ENCODE peak calls at places on chromosomes 16 and 17, in eight cellular contexts. One of them, this sample, is unnamed.

GRCh38 chr17:75842963-75843576 is 1.1 kb downstream of the UNC13D start:
- DNase-seq in posterior vena cava: no peak
- DNase-seq in T-helper 9 cell: no peak
- DNase-seq in NCI-H1436: no peak
- DNase-seq in frontal cortex: no peak
- DNase-seq in RPMI8226: no peak
- DNase-seq in Caki2: no peak
- DNase-seq in CD8-positive, alpha-beta memory T cell: no peak
- DNase-seq in this sample: no peak

GRCh38 chr16:57392694-57393093 is 11.9 kb upstream of the CCL17 start:
- DNase-seq in posterior vena cava: no peak
- DNase-seq in T-helper 9 cell: no peak
- DNase-seq in NCI-H1436: no peak
- DNase-seq in frontal cortex: no peak
- DNase-seq in RPMI8226: no peak
- DNase-seq in Caki2: no peak
- DNase-seq in CD8-positive, alpha-beta memory T cell: no peak
- DNase-seq in this sample: peak; percentile 63

GRCh38 chr16:5678371-5678770 is 580.8 kb upstream of the EEF2KMT start:
- DNase-seq in posterior vena cava: no peak
- DNase-seq in T-helper 9 cell: no peak
- DNase-seq in NCI-H1436: no peak
- DNase-seq in frontal cortex: no peak
- DNase-seq in RPMI8226: peak; percentile 41
- DNase-seq in Caki2: peak; percentile 30
- DNase-seq in CD8-positive, alpha-beta memory T cell: no peak
- DNase-seq in this sample: no peak

GRCh38 chr16:74468807-74469511 is 47.7 kb upstream of the CLEC18B start:
- DNase-seq in posterior vena cava: no peak
- DNase-seq in T-helper 9 cell: no peak
- DNase-seq in NCI-H1436: no peak
- DNase-seq in frontal cortex: no peak
- DNase-seq in RPMI8226: no peak
- DNase-seq in Caki2: no peak
- DNase-seq in CD8-positive, alpha-beta memory T cell: no peak
- DNase-seq in this sample: no peak

GRCh38 chr17:14336418-14336817 is 35.5 kb downstream of the HS3ST3B1 start:
- DNase-seq in posterior vena cava: no peak
- DNase-seq in T-helper 9 cell: no peak
- DNase-seq in NCI-H1436: no peak
- DNase-seq in frontal cortex: no peak
- DNase-seq in RPMI8226: no peak
- DNase-seq in Caki2: no peak
- DNase-seq in CD8-positive, alpha-beta memory T cell: no peak
- DNase-seq in this sample: no peak

GRCh38 chr16:4372578-4373355 is 1.1 kb downstream of the VASN start:
- DNase-seq in posterior vena cava: no peak
- DNase-seq in T-helper 9 cell: no peak
- DNase-seq in NCI-H1436: peak; percentile 32
- DNase-seq in frontal cortex: no peak
- DNase-seq in RPMI8226: no peak
- DNase-seq in Caki2: no peak
- DNase-seq in CD8-positive, alpha-beta memory T cell: no peak
- DNase-seq in this sample: peak; percentile 54

GRCh38 chr16:10080031-10080772 is 102.0 kb downstream of the GRIN2A start:
- DNase-seq in posterior vena cava: no peak
- DNase-seq in T-helper 9 cell: no peak
- DNase-seq in NCI-H1436: no peak
- DNase-seq in frontal cortex: peak; percentile 32
- DNase-seq in RPMI8226: no peak
- DNase-seq in Caki2: peak; percentile 61
- DNase-seq in CD8-positive, alpha-beta memory T cell: no peak
- DNase-seq in this sample: peak; percentile 70

GRCh38 chr16:879461-879861 is 78.9 kb upstream of the GNG13 start:
- DNase-seq in posterior vena cava: peak; percentile 77
- DNase-seq in T-helper 9 cell: no peak
- DNase-seq in NCI-H1436: no peak
- DNase-seq in frontal cortex: no peak
- DNase-seq in RPMI8226: no peak
- DNase-seq in Caki2: no peak
- DNase-seq in CD8-positive, alpha-beta memory T cell: no peak
- DNase-seq in this sample: no peak

GRCh38 chr16:84868829-84869457 is 49.2 kb downstream of the CRISPLD2 start:
- DNase-seq in posterior vena cava: no peak
- DNase-seq in T-helper 9 cell: no peak
- DNase-seq in NCI-H1436: no peak
- DNase-seq in frontal cortex: no peak
- DNase-seq in RPMI8226: no peak
- DNase-seq in Caki2: no peak
- DNase-seq in CD8-positive, alpha-beta memory T cell: no peak
- DNase-seq in this sample: no peak

GRCh38 chr17:64103751-64104364 is 26.1 kb downstream of the ERN1 start:
- DNase-seq in posterior vena cava: no peak
- DNase-seq in T-helper 9 cell: no peak
- DNase-seq in NCI-H1436: no peak
- DNase-seq in frontal cortex: no peak
- DNase-seq in RPMI8226: peak; percentile 83
- DNase-seq in Caki2: no peak
- DNase-seq in CD8-positive, alpha-beta memory T cell: no peak
- DNase-seq in this sample: no peak

GRCh38 chr17:52604105-52604504 is 445.6 kb upstream of the CA10 start:
- DNase-seq in posterior vena cava: no peak
- DNase-seq in T-helper 9 cell: no peak
- DNase-seq in NCI-H1436: no peak
- DNase-seq in frontal cortex: no peak
- DNase-seq in RPMI8226: no peak
- DNase-seq in Caki2: no peak
- DNase-seq in CD8-positive, alpha-beta memory T cell: no peak
- DNase-seq in this sample: no peak

GRCh38 chr16:89357460-89357859 is 132.9 kb downstream of the ANKRD11 start:
- DNase-seq in posterior vena cava: no peak
- DNase-seq in T-helper 9 cell: no peak
- DNase-seq in NCI-H1436: no peak
- DNase-seq in frontal cortex: no peak
- DNase-seq in RPMI8226: no peak
- DNase-seq in Caki2: no peak
- DNase-seq in CD8-positive, alpha-beta memory T cell: no peak
- DNase-seq in this sample: no peak

GRCh38 chr16:81035975-81036750 is 521 bp downstream of the ATMIN start:
- DNase-seq in posterior vena cava: peak; percentile 81
- DNase-seq in T-helper 9 cell: peak; percentile 40
- DNase-seq in NCI-H1436: no peak
- DNase-seq in frontal cortex: peak; percentile 36
- DNase-seq in RPMI8226: peak; percentile 49
- DNase-seq in Caki2: peak; percentile 41
- DNase-seq in CD8-positive, alpha-beta memory T cell: peak; percentile 27
- DNase-seq in this sample: peak; percentile 34

GRCh38 chr17:28033972-28034714 is 8.3 kb upstream of the NLK start:
- DNase-seq in posterior vena cava: no peak
- DNase-seq in T-helper 9 cell: no peak
- DNase-seq in NCI-H1436: no peak
- DNase-seq in frontal cortex: peak; percentile 27
- DNase-seq in RPMI8226: no peak
- DNase-seq in Caki2: no peak
- DNase-seq in CD8-positive, alpha-beta memory T cell: no peak
- DNase-seq in this sample: no peak

GRCh38 chr17:73030501-73030911 is 62.0 kb downstream of the SLC39A11 start:
- DNase-seq in posterior vena cava: peak; percentile 83
- DNase-seq in T-helper 9 cell: no peak
- DNase-seq in NCI-H1436: no peak
- DNase-seq in frontal cortex: no peak
- DNase-seq in RPMI8226: no peak
- DNase-seq in Caki2: no peak
- DNase-seq in CD8-positive, alpha-beta memory T cell: no peak
- DNase-seq in this sample: peak; percentile 31

GRCh38 chr17:76150712-76151622 is 9.9 kb upstream of the FOXJ1 start:
- DNase-seq in posterior vena cava: peak; percentile 74
- DNase-seq in T-helper 9 cell: no peak
- DNase-seq in NCI-H1436: no peak
- DNase-seq in frontal cortex: no peak
- DNase-seq in RPMI8226: no peak
- DNase-seq in Caki2: no peak
- DNase-seq in CD8-positive, alpha-beta memory T cell: no peak
- DNase-seq in this sample: no peak

GRCh38 chr17:38510424-38511125 is 82.3 kb downstream of the ARHGAP23 start:
- DNase-seq in posterior vena cava: no peak
- DNase-seq in T-helper 9 cell: no peak
- DNase-seq in NCI-H1436: no peak
- DNase-seq in frontal cortex: peak; percentile 65
- DNase-seq in RPMI8226: no peak
- DNase-seq in Caki2: peak; percentile 47
- DNase-seq in CD8-positive, alpha-beta memory T cell: no peak
- DNase-seq in this sample: peak; percentile 38

GRCh38 chr16:26195225-26195624 is 503.5 kb downstream of the HS3ST4 start:
- DNase-seq in posterior vena cava: no peak
- DNase-seq in T-helper 9 cell: no peak
- DNase-seq in NCI-H1436: no peak
- DNase-seq in frontal cortex: no peak
- DNase-seq in RPMI8226: no peak
- DNase-seq in Caki2: no peak
- DNase-seq in CD8-positive, alpha-beta memory T cell: no peak
- DNase-seq in this sample: no peak

GRCh38 chr16:56558024-56558747 is 6.7 kb upstream of the MT4 start:
- DNase-seq in posterior vena cava: no peak
- DNase-seq in T-helper 9 cell: no peak
- DNase-seq in NCI-H1436: no peak
- DNase-seq in frontal cortex: peak; percentile 32
- DNase-seq in RPMI8226: peak; percentile 69
- DNase-seq in Caki2: peak; percentile 5
- DNase-seq in CD8-positive, alpha-beta memory T cell: no peak
- DNase-seq in this sample: no peak

GRCh38 chr17:82351254-82351712 is 7.8 kb upstream of the TEX19 start:
- DNase-seq in posterior vena cava: no peak
- DNase-seq in T-helper 9 cell: no peak
- DNase-seq in NCI-H1436: no peak
- DNase-seq in frontal cortex: no peak
- DNase-seq in RPMI8226: peak; percentile 98
- DNase-seq in Caki2: no peak
- DNase-seq in CD8-positive, alpha-beta memory T cell: no peak
- DNase-seq in this sample: no peak

This sample was measured in stomach.